ENCODE peak calls at places on chromosomes 1 and 21, in eight cellular contexts. One of them, this sample, is unnamed.

GRCh38 chr1:243842978-243843490 is 7.0 kb downstream of the AKT3 start:
- DNase-seq in H54: peak; percentile 15
- DNase-seq in HEK293T: no peak
- DNase-seq in stomach: no peak
- DNase-seq in SHP77: no peak
- DNase-seq in NCI-H1694: no peak
- DNase-seq in nucleus accumbens: no peak
- DNase-seq in stimulated activated CD4-positive, alpha-beta T cell treated with anti-CD3 and anti-CD28 coated beads, Interleukin-1b, Interleukin-23, amount 100 ng/mL, for 24 hours: no peak
- DNase-seq in this sample: no peak

GRCh38 chr1:238242156-238242555 is 351.4 kb upstream of the ZP4 start:
- DNase-seq in stimulated activated CD4-positive, alpha-beta T cell treated with anti-CD3 and anti-CD28 coated beads, Interleukin-1b, Interleukin-23, amount 100 ng/mL, for 24 hours: no peak
- DNase-seq in HEK293T: no peak
- DNase-seq in nucleus accumbens: no peak
- DNase-seq in H54: no peak
- DNase-seq in NCI-H1694: no peak
- DNase-seq in SHP77: no peak
- DNase-seq in stomach: no peak
- DNase-seq in this sample: no peak

GRCh38 chr1:113178106-113178505 is 105.1 kb downstream of the LRIG2 start:
- DNase-seq in HEK293T: no peak
- DNase-seq in stimulated activated CD4-positive, alpha-beta T cell treated with anti-CD3 and anti-CD28 coated beads, Interleukin-1b, Interleukin-23, amount 100 ng/mL, for 24 hours: no peak
- DNase-seq in stomach: no peak
- DNase-seq in NCI-H1694: no peak
- DNase-seq in nucleus accumbens: no peak
- DNase-seq in H54: no peak
- DNase-seq in SHP77: no peak
- DNase-seq in this sample: no peak

GRCh38 chr1:59579222-59579621 is 235.5 kb upstream of the HOOK1 start:
- DNase-seq in NCI-H1694: no peak
- DNase-seq in nucleus accumbens: no peak
- DNase-seq in stimulated activated CD4-positive, alpha-beta T cell treated with anti-CD3 and anti-CD28 coated beads, Interleukin-1b, Interleukin-23, amount 100 ng/mL, for 24 hours: no peak
- DNase-seq in stomach: no peak
- DNase-seq in SHP77: no peak
- DNase-seq in H54: no peak
- DNase-seq in HEK293T: no peak
- DNase-seq in this sample: no peak

GRCh38 chr1:198151688-198152087 is 5.1 kb upstream of the NEK7 start:
- DNase-seq in SHP77: no peak
- DNase-seq in nucleus accumbens: no peak
- DNase-seq in stomach: no peak
- DNase-seq in H54: no peak
- DNase-seq in HEK293T: no peak
- DNase-seq in NCI-H1694: no peak
- DNase-seq in stimulated activated CD4-positive, alpha-beta T cell treated with anti-CD3 and anti-CD28 coated beads, Interleukin-1b, Interleukin-23, amount 100 ng/mL, for 24 hours: no peak
- DNase-seq in this sample: no peak

GRCh38 chr21:37383784-37384311 is 17.3 kb downstream of the DYRK1A start:
- DNase-seq in stomach: no peak
- DNase-seq in stimulated activated CD4-positive, alpha-beta T cell treated with anti-CD3 and anti-CD28 coated beads, Interleukin-1b, Interleukin-23, amount 100 ng/mL, for 24 hours: no peak
- DNase-seq in nucleus accumbens: no peak
- DNase-seq in NCI-H1694: no peak
- DNase-seq in SHP77: no peak
- DNase-seq in H54: no peak
- DNase-seq in HEK293T: no peak
- DNase-seq in this sample: no peak

GRCh38 chr1:152190589-152190988 is 31.6 kb upstream of the RPTN start:
- DNase-seq in stimulated activated CD4-positive, alpha-beta T cell treated with anti-CD3 and anti-CD28 coated beads, Interleukin-1b, Interleukin-23, amount 100 ng/mL, for 24 hours: no peak
- DNase-seq in nucleus accumbens: no peak
- DNase-seq in stomach: no peak
- DNase-seq in HEK293T: no peak
- DNase-seq in H54: no peak
- DNase-seq in NCI-H1694: no peak
- DNase-seq in SHP77: no peak
- DNase-seq in this sample: no peak

GRCh38 chr1:62438163-62438562 is 1.3 kb downstream of the USP1 start:
- DNase-seq in H54: no peak
- DNase-seq in stomach: no peak
- DNase-seq in HEK293T: no peak
- DNase-seq in nucleus accumbens: no peak
- DNase-seq in stimulated activated CD4-positive, alpha-beta T cell treated with anti-CD3 and anti-CD28 coated beads, Interleukin-1b, Interleukin-23, amount 100 ng/mL, for 24 hours: no peak
- DNase-seq in SHP77: no peak
- DNase-seq in NCI-H1694: peak; percentile 8
- DNase-seq in this sample: no peak

GRCh38 chr1:167599839-167600581 is 30.0 kb upstream of the RCSD1 start:
- DNase-seq in NCI-H1694: peak; percentile 38
- DNase-seq in SHP77: no peak
- DNase-seq in nucleus accumbens: no peak
- DNase-seq in HEK293T: no peak
- DNase-seq in H54: peak; percentile 23
- DNase-seq in stimulated activated CD4-positive, alpha-beta T cell treated with anti-CD3 and anti-CD28 coated beads, Interleukin-1b, Interleukin-23, amount 100 ng/mL, for 24 hours: no peak
- DNase-seq in stomach: no peak
- DNase-seq in this sample: no peak

GRCh38 chr21:39364949-39365348 is 16.1 kb upstream of the HMGN1 start:
- DNase-seq in H54: no peak
- DNase-seq in HEK293T: no peak
- DNase-seq in NCI-H1694: no peak
- DNase-seq in stomach: no peak
- DNase-seq in SHP77: no peak
- DNase-seq in stimulated activated CD4-positive, alpha-beta T cell treated with anti-CD3 and anti-CD28 coated beads, Interleukin-1b, Interleukin-23, amount 100 ng/mL, for 24 hours: no peak
- DNase-seq in nucleus accumbens: no peak
- DNase-seq in this sample: no peak

GRCh38 chr1:82042306-82042705 is 241.6 kb downstream of the ADGRL2 start:
- DNase-seq in H54: no peak
- DNase-seq in HEK293T: no peak
- DNase-seq in stimulated activated CD4-positive, alpha-beta T cell treated with anti-CD3 and anti-CD28 coated beads, Interleukin-1b, Interleukin-23, amount 100 ng/mL, for 24 hours: no peak
- DNase-seq in SHP77: no peak
- DNase-seq in NCI-H1694: no peak
- DNase-seq in stomach: no peak
- DNase-seq in nucleus accumbens: no peak
- DNase-seq in this sample: no peak

GRCh38 chr1:41511239-41511540 is 26.7 kb upstream of the EDN2 start:
- DNase-seq in HEK293T: no peak
- DNase-seq in NCI-H1694: no peak
- DNase-seq in stomach: no peak
- DNase-seq in SHP77: no peak
- DNase-seq in H54: no peak
- DNase-seq in stimulated activated CD4-positive, alpha-beta T cell treated with anti-CD3 and anti-CD28 coated beads, Interleukin-1b, Interleukin-23, amount 100 ng/mL, for 24 hours: no peak
- DNase-seq in nucleus accumbens: no peak
- DNase-seq in this sample: no peak

GRCh38 chr1:198936371-198937083 is 297.7 kb downstream of the PTPRC start:
- DNase-seq in SHP77: no peak
- DNase-seq in stomach: no peak
- DNase-seq in H54: no peak
- DNase-seq in nucleus accumbens: no peak
- DNase-seq in HEK293T: no peak
- DNase-seq in NCI-H1694: no peak
- DNase-seq in stimulated activated CD4-positive, alpha-beta T cell treated with anti-CD3 and anti-CD28 coated beads, Interleukin-1b, Interleukin-23, amount 100 ng/mL, for 24 hours: no peak
- DNase-seq in this sample: no peak

GRCh38 chr1:220776725-220777326 is 9.9 kb upstream of the MTARC1 start:
- DNase-seq in stomach: peak; percentile 90
- DNase-seq in SHP77: peak; percentile 58
- DNase-seq in HEK293T: peak; percentile 86
- DNase-seq in NCI-H1694: peak; percentile 55
- DNase-seq in stimulated activated CD4-positive, alpha-beta T cell treated with anti-CD3 and anti-CD28 coated beads, Interleukin-1b, Interleukin-23, amount 100 ng/mL, for 24 hours: peak; percentile 39
- DNase-seq in nucleus accumbens: peak; percentile 62
- DNase-seq in H54: peak; percentile 78
- DNase-seq in this sample: peak; percentile 52

GRCh38 chr1:209227941-209228340 is 355.6 kb upstream of the CAMK1G start:
- DNase-seq in stimulated activated CD4-positive, alpha-beta T cell treated with anti-CD3 and anti-CD28 coated beads, Interleukin-1b, Interleukin-23, amount 100 ng/mL, for 24 hours: no peak
- DNase-seq in SHP77: no peak
- DNase-seq in H54: no peak
- DNase-seq in nucleus accumbens: no peak
- DNase-seq in stomach: no peak
- DNase-seq in HEK293T: no peak
- DNase-seq in NCI-H1694: no peak
- DNase-seq in this sample: no peak

GRCh38 chr1:19802269-19802668 is 2.6 kb upstream of the TMCO4 start:
- DNase-seq in SHP77: no peak
- DNase-seq in stomach: no peak
- DNase-seq in HEK293T: no peak
- DNase-seq in stimulated activated CD4-positive, alpha-beta T cell treated with anti-CD3 and anti-CD28 coated beads, Interleukin-1b, Interleukin-23, amount 100 ng/mL, for 24 hours: no peak
- DNase-seq in NCI-H1694: no peak
- DNase-seq in nucleus accumbens: no peak
- DNase-seq in H54: no peak
- DNase-seq in this sample: no peak

GRCh38 chr1:156497743-156498446 is 2.7 kb downstream of the MEF2D start:
- DNase-seq in H54: no peak
- DNase-seq in NCI-H1694: no peak
- DNase-seq in nucleus accumbens: peak; percentile 30
- DNase-seq in stomach: no peak
- DNase-seq in SHP77: no peak
- DNase-seq in stimulated activated CD4-positive, alpha-beta T cell treated with anti-CD3 and anti-CD28 coated beads, Interleukin-1b, Interleukin-23, amount 100 ng/mL, for 24 hours: no peak
- DNase-seq in HEK293T: no peak
- DNase-seq in this sample: no peak

GRCh38 chr1:204094262-204095247 is 21.6 kb downstream of the SOX13 start:
- DNase-seq in H54: no peak
- DNase-seq in stomach: no peak
- DNase-seq in stimulated activated CD4-positive, alpha-beta T cell treated with anti-CD3 and anti-CD28 coated beads, Interleukin-1b, Interleukin-23, amount 100 ng/mL, for 24 hours: no peak
- DNase-seq in nucleus accumbens: no peak
- DNase-seq in SHP77: peak; percentile 21
- DNase-seq in HEK293T: no peak
- DNase-seq in NCI-H1694: no peak
- DNase-seq in this sample: no peak

GRCh38 chr21:34801519-34802132 is 132.8 kb downstream of the CLIC6 start:
- DNase-seq in nucleus accumbens: no peak
- DNase-seq in H54: no peak
- DNase-seq in SHP77: no peak
- DNase-seq in stimulated activated CD4-positive, alpha-beta T cell treated with anti-CD3 and anti-CD28 coated beads, Interleukin-1b, Interleukin-23, amount 100 ng/mL, for 24 hours: no peak
- DNase-seq in NCI-H1694: peak; percentile 46
- DNase-seq in stomach: no peak
- DNase-seq in HEK293T: no peak
- DNase-seq in this sample: no peak

GRCh38 chr1:67120855-67121619 is 13.7 kb downstream of the C1orf141 start:
- DNase-seq in HEK293T: no peak
- DNase-seq in stomach: no peak
- DNase-seq in NCI-H1694: no peak
- DNase-seq in nucleus accumbens: no peak
- DNase-seq in SHP77: no peak
- DNase-seq in stimulated activated CD4-positive, alpha-beta T cell treated with anti-CD3 and anti-CD28 coated beads, Interleukin-1b, Interleukin-23, amount 100 ng/mL, for 24 hours: no peak
- DNase-seq in H54: no peak
- DNase-seq in this sample: no peak

GRCh38 chr1:164602480-164603093 is 43.6 kb downstream of the PBX1 start:
- DNase-seq in SHP77: no peak
- DNase-seq in stimulated activated CD4-positive, alpha-beta T cell treated with anti-CD3 and anti-CD28 coated beads, Interleukin-1b, Interleukin-23, amount 100 ng/mL, for 24 hours: no peak
- DNase-seq in HEK293T: peak; percentile 58
- DNase-seq in nucleus accumbens: peak; percentile 30
- DNase-seq in NCI-H1694: no peak
- DNase-seq in H54: no peak
- DNase-seq in stomach: peak; percentile 83
- DNase-seq in this sample: no peak

GRCh38 chr1:153238536-153238935 is 21.0 kb upstream of the LORICRIN start:
- DNase-seq in nucleus accumbens: no peak
- DNase-seq in H54: no peak
- DNase-seq in stomach: no peak
- DNase-seq in HEK293T: peak; percentile 54
- DNase-seq in NCI-H1694: no peak
- DNase-seq in SHP77: no peak
- DNase-seq in stimulated activated CD4-positive, alpha-beta T cell treated with anti-CD3 and anti-CD28 coated beads, Interleukin-1b, Interleukin-23, amount 100 ng/mL, for 24 hours: no peak
- DNase-seq in this sample: no peak

GRCh38 chr1:200172311-200172710 is 144.8 kb downstream of the NR5A2 start:
- DNase-seq in NCI-H1694: no peak
- DNase-seq in stimulated activated CD4-positive, alpha-beta T cell treated with anti-CD3 and anti-CD28 coated beads, Interleukin-1b, Interleukin-23, amount 100 ng/mL, for 24 hours: no peak
- DNase-seq in HEK293T: no peak
- DNase-seq in stomach: no peak
- DNase-seq in H54: peak; percentile 9
- DNase-seq in SHP77: no peak
- DNase-seq in nucleus accumbens: no peak
- DNase-seq in this sample: no peak

GRCh38 chr21:40847956-40848355 is 998 bp upstream of the DSCAM start:
- DNase-seq in stimulated activated CD4-positive, alpha-beta T cell treated with anti-CD3 and anti-CD28 coated beads, Interleukin-1b, Interleukin-23, amount 100 ng/mL, for 24 hours: no peak
- DNase-seq in HEK293T: no peak
- DNase-seq in nucleus accumbens: peak; percentile 11
- DNase-seq in SHP77: no peak
- DNase-seq in stomach: no peak
- DNase-seq in NCI-H1694: no peak
- DNase-seq in H54: no peak
- DNase-seq in this sample: no peak

GRCh38 chr1:119743776-119744597 is 24.7 kb downstream of the HMGCS2 start:
- DNase-seq in HEK293T: peak; percentile 87
- DNase-seq in SHP77: peak; percentile 25
- DNase-seq in stimulated activated CD4-positive, alpha-beta T cell treated with anti-CD3 and anti-CD28 coated beads, Interleukin-1b, Interleukin-23, amount 100 ng/mL, for 24 hours: peak; percentile 31
- DNase-seq in nucleus accumbens: peak; percentile 50
- DNase-seq in stomach: peak; percentile 73
- DNase-seq in NCI-H1694: peak; percentile 80
- DNase-seq in H54: peak; percentile 56
- DNase-seq in this sample: peak; percentile 74

GRCh38 chr1:198102454-198102791 is 54.4 kb upstream of the NEK7 start:
- DNase-seq in nucleus accumbens: no peak
- DNase-seq in H54: no peak
- DNase-seq in stimulated activated CD4-positive, alpha-beta T cell treated with anti-CD3 and anti-CD28 coated beads, Interleukin-1b, Interleukin-23, amount 100 ng/mL, for 24 hours: no peak
- DNase-seq in HEK293T: no peak
- DNase-seq in SHP77: no peak
- DNase-seq in stomach: no peak
- DNase-seq in NCI-H1694: no peak
- DNase-seq in this sample: no peak

GRCh38 chr21:44869860-44870747 is 3.4 kb downstream of the PTTG1IP start:
- DNase-seq in stimulated activated CD4-positive, alpha-beta T cell treated with anti-CD3 and anti-CD28 coated beads, Interleukin-1b, Interleukin-23, amount 100 ng/mL, for 24 hours: no peak
- DNase-seq in stomach: peak; percentile 59
- DNase-seq in SHP77: no peak
- DNase-seq in NCI-H1694: no peak
- DNase-seq in HEK293T: no peak
- DNase-seq in nucleus accumbens: no peak
- DNase-seq in H54: peak; percentile 95
- DNase-seq in this sample: no peak

GRCh38 chr1:81756872-81757271 is 43.9 kb upstream of the ADGRL2 start:
- DNase-seq in stomach: no peak
- DNase-seq in SHP77: no peak
- DNase-seq in stimulated activated CD4-positive, alpha-beta T cell treated with anti-CD3 and anti-CD28 coated beads, Interleukin-1b, Interleukin-23, amount 100 ng/mL, for 24 hours: no peak
- DNase-seq in NCI-H1694: no peak
- DNase-seq in HEK293T: no peak
- DNase-seq in nucleus accumbens: no peak
- DNase-seq in H54: no peak
- DNase-seq in this sample: no peak

GRCh38 chr1:158002022-158002629 is 8.7 kb downstream of the KIRREL1 start:
- DNase-seq in SHP77: no peak
- DNase-seq in stimulated activated CD4-positive, alpha-beta T cell treated with anti-CD3 and anti-CD28 coated beads, Interleukin-1b, Interleukin-23, amount 100 ng/mL, for 24 hours: no peak
- DNase-seq in HEK293T: no peak
- DNase-seq in NCI-H1694: no peak
- DNase-seq in nucleus accumbens: no peak
- DNase-seq in H54: no peak
- DNase-seq in stomach: no peak
- DNase-seq in this sample: no peak

GRCh38 chr1:64744492-64745180 is at the start of gene RAVER2:
- DNase-seq in HEK293T: peak; percentile 88
- DNase-seq in SHP77: peak; percentile 54
- DNase-seq in stomach: peak; percentile 79
- DNase-seq in H54: peak; percentile 68
- DNase-seq in NCI-H1694: peak; percentile 57
- DNase-seq in nucleus accumbens: peak; percentile 59
- DNase-seq in stimulated activated CD4-positive, alpha-beta T cell treated with anti-CD3 and anti-CD28 coated beads, Interleukin-1b, Interleukin-23, amount 100 ng/mL, for 24 hours: peak; percentile 6
- DNase-seq in this sample: no peak

GRCh38 chr1:17013598-17014320 is 2.0 kb upstream of the ATP13A2 start:
- DNase-seq in stimulated activated CD4-positive, alpha-beta T cell treated with anti-CD3 and anti-CD28 coated beads, Interleukin-1b, Interleukin-23, amount 100 ng/mL, for 24 hours: no peak
- DNase-seq in NCI-H1694: no peak
- DNase-seq in H54: no peak
- DNase-seq in HEK293T: no peak
- DNase-seq in stomach: no peak
- DNase-seq in SHP77: no peak
- DNase-seq in nucleus accumbens: no peak
- DNase-seq in this sample: peak; percentile 8

GRCh38 chr1:94004924-94005323 is 95.7 kb upstream of the GCLM start:
- DNase-seq in NCI-H1694: no peak
- DNase-seq in H54: no peak
- DNase-seq in stomach: no peak
- DNase-seq in nucleus accumbens: no peak
- DNase-seq in stimulated activated CD4-positive, alpha-beta T cell treated with anti-CD3 and anti-CD28 coated beads, Interleukin-1b, Interleukin-23, amount 100 ng/mL, for 24 hours: no peak
- DNase-seq in HEK293T: no peak
- DNase-seq in SHP77: no peak
- DNase-seq in this sample: no peak

GRCh38 chr1:23868848-23869450 is 859 bp upstream of the FUCA1 start:
- DNase-seq in NCI-H1694: no peak
- DNase-seq in H54: peak; percentile 34
- DNase-seq in stimulated activated CD4-positive, alpha-beta T cell treated with anti-CD3 and anti-CD28 coated beads, Interleukin-1b, Interleukin-23, amount 100 ng/mL, for 24 hours: no peak
- DNase-seq in HEK293T: peak; percentile 46
- DNase-seq in stomach: no peak
- DNase-seq in SHP77: no peak
- DNase-seq in nucleus accumbens: no peak
- DNase-seq in this sample: no peak

This sample was measured in substantia nigra.